ENCODE peak calls at places on chromosomes 16 and 17, in nine cellular contexts. Z is ascending aorta; Y is GM23338; E is frontal cortex; U is left cardiac atrium; A is GM13976; Q is CD8-positive, alpha-beta memory T cell; G is T-helper 2 cell; I is NCI-H2171. X is an unnamed sample.

GRCh38 chr17:21243516-21244303 is 9.5 kb downstream of the NATD1 start:
- DNase-seq in Z (no peak), Y (no peak), E (no peak), U (no peak), A (no peak), Q (no peak), G (no peak), I (no peak), X (no peak)

GRCh38 chr16:29030086-29030840 is 45.4 kb downstream of the LAT start:
- DNase-seq in Z (peak; percentile 38), Y (no peak), E (no peak), U (no peak), A (no peak), Q (no peak), G (no peak), I (peak; percentile 21), X (no peak)

GRCh38 chr16:8848939-8849391 is 19.8 kb downstream of the CARHSP1 start:
- DNase-seq in Z (no peak), Y (no peak), E (no peak), U (peak; percentile 21), A (peak; percentile 27), Q (no peak), G (no peak), I (no peak), X (no peak)

GRCh38 chr16:14608604-14609003 is 21.5 kb downstream of the PARN start:
- DNase-seq in Z (no peak), Y (no peak), E (no peak), U (no peak), A (no peak), Q (no peak), G (peak; percentile 10), I (no peak), X (no peak)

GRCh38 chr17:39607057-39607850 is 466 bp downstream of the NEUROD2 start:
- DNase-seq in Z (no peak), Y (peak; percentile 77), E (no peak), U (no peak), A (no peak), Q (no peak), G (no peak), I (no peak), X (no peak)

GRCh38 chr16:67514382-67514828 is 14.2 kb upstream of the RIPOR1 start:
- DNase-seq in Z (peak; percentile 92), Y (peak; percentile 90), E (peak; percentile 42), U (peak; percentile 88), A (peak; percentile 77), Q (peak; percentile 72), G (peak; percentile 89), I (peak; percentile 73), X (peak; percentile 89)

GRCh38 chr16:50606431-50607050 is 58.3 kb downstream of the NKD1 start:
- DNase-seq in Z (no peak), Y (no peak), E (no peak), U (no peak), A (no peak), Q (no peak), G (no peak), I (no peak), X (no peak)

GRCh38 chr17:27854163-27854562 is 39.0 kb downstream of the LYRM9 start:
- DNase-seq in Z (no peak), Y (no peak), E (no peak), U (no peak), A (no peak), Q (no peak), G (no peak), I (no peak), X (no peak)

GRCh38 chr16:50185005-50185505 is 31.9 kb downstream of the TENT4B start:
- DNase-seq in Z (no peak), Y (no peak), E (no peak), U (no peak), A (no peak), Q (no peak), G (no peak), I (no peak), X (no peak)

GRCh38 chr16:10405386-10405939 is 19.6 kb downstream of the ATF7IP2 start:
- DNase-seq in Z (no peak), Y (no peak), E (no peak), U (no peak), A (no peak), Q (no peak), G (no peak), I (no peak), X (no peak)

GRCh38 chr17:15287533-15288267 is 22.6 kb upstream of the PMP22 start:
- DNase-seq in Z (no peak), Y (no peak), E (no peak), U (no peak), A (no peak), Q (no peak), G (no peak), I (no peak), X (no peak)

GRCh38 chr17:8069587-8069860 is 18.0 kb downstream of the ALOX12B start:
- DNase-seq in Z (no peak), Y (no peak), E (no peak), U (no peak), A (no peak), Q (no peak), G (no peak), I (no peak), X (peak; percentile 17)

GRCh38 chr17:27529230-27529796 is 73.1 kb downstream of the KSR1 start:
- DNase-seq in Z (no peak), Y (no peak), E (no peak), U (no peak), A (no peak), Q (no peak), G (no peak), I (peak; percentile 65), X (no peak)

GRCh38 chr16:28324235-28324886 is 32.0 kb downstream of the SBK1 start:
- DNase-seq in Z (no peak), Y (no peak), E (no peak), U (no peak), A (no peak), Q (no peak), G (no peak), I (no peak), X (no peak)

GRCh38 chr16:2777231-2777902 is at the start of gene ELOB:
- DNase-seq in Z (peak; percentile 92), Y (peak; percentile 90), E (peak; percentile 97), U (peak; percentile 89), A (peak; percentile 99), Q (peak; percentile 84), G (peak; percentile 93), I (peak; percentile 84), X (peak; percentile 94)

GRCh38 chr17:17841620-17842025 is 4.8 kb upstream of the SREBF1 start:
- DNase-seq in Z (no peak), Y (no peak), E (no peak), U (peak; percentile 68), A (no peak), Q (no peak), G (no peak), I (no peak), X (peak; percentile 82)

GRCh38 chr16:46915483-46916025 is 31.4 kb downstream of the GPT2 start:
- DNase-seq in Z (no peak), Y (no peak), E (no peak), U (no peak), A (no peak), Q (no peak), G (no peak), I (no peak), X (no peak)

X was measured in Right ventricle myocardium superior.